ENCODE peak calls at places on chromosome 1, in six cellular contexts. T, F, X, V, O and M are unnamed samples.
A peak's percentile ranks its signal among the peaks of the same experiment; 100 is the strongest.

GRCh38 chr1:162829268-162829667 is 31.7 kb downstream of the CCDC190 start:
- DNase-seq in X (no peak), O (no peak), T (no peak), V (no peak), F (no peak), M (no peak)

GRCh38 chr1:101284021-101284420 is 47.2 kb downstream of the S1PR1 start:
- DNase-seq in O (no peak), F (no peak), V (no peak), T (peak; percentile 47), X (no peak), M (no peak)

GRCh38 chr1:43437031-43437973 is 16.4 kb downstream of the HYI start:
- DNase-seq in V (no peak), O (no peak), T (no peak), X (no peak), F (no peak), M (no peak)

GRCh38 chr1:172818841-172819527 is 160.1 kb downstream of the FASLG start:
- DNase-seq in X (no peak), T (no peak), F (no peak), V (no peak), O (no peak), M (peak; percentile 95)

GRCh38 chr1:17187065-17187464 is 17.9 kb upstream of the PADI1 start:
- DNase-seq in X (no peak), V (no peak), F (no peak), T (no peak), O (no peak), M (no peak)

GRCh38 chr1:117048431-117049133 is 11.5 kb upstream of the TTF2 start:
- DNase-seq in F (no peak), O (no peak), V (no peak), X (no peak), T (no peak), M (no peak)

GRCh38 chr1:56490619-56491018 is 88.7 kb downstream of the PLPP3 start:
- DNase-seq in X (no peak), O (no peak), T (no peak), F (no peak), V (no peak), M (no peak)

GRCh38 chr1:113765306-113765705 is 6.0 kb upstream of the PHTF1 start:
- DNase-seq in T (no peak), F (no peak), X (no peak), O (no peak), V (no peak), M (no peak)

GRCh38 chr1:100462291-100463040 is 75.5 kb upstream of the GPR88 start:
- DNase-seq in T (no peak), X (no peak), V (no peak), F (no peak), O (no peak), M (no peak)

GRCh38 chr1:17768651-17769241 is 13.6 kb downstream of the ACTL8 start:
- DNase-seq in F (peak; percentile 64), O (peak; percentile 43), X (no peak), V (no peak), T (no peak), M (no peak)

GRCh38 chr1:222334026-222334680 is 213.8 kb downstream of the HHIPL2 start:
- DNase-seq in X (no peak), O (no peak), V (no peak), F (peak; percentile 44), T (no peak), M (no peak)

GRCh38 chr1:146051452-146051852 is 29.9 kb upstream of the HJV start:
- DNase-seq in T (peak; percentile 56), F (no peak), X (no peak), V (no peak), O (peak; percentile 24), M (no peak)

GRCh38 chr1:91821126-91821868 is 64.7 kb downstream of the TGFBR3 start:
- DNase-seq in F (no peak), X (no peak), O (no peak), T (no peak), V (no peak), M (no peak)

GRCh38 chr1:68293609-68294353 is 61.5 kb upstream of the WLS start:
- DNase-seq in T (peak; percentile 98), O (peak; percentile 42), X (no peak), F (no peak), V (no peak), M (no peak)

GRCh38 chr1:192907545-192908243 is 98.9 kb downstream of the RGS2 start:
- DNase-seq in T (no peak), F (no peak), V (no peak), O (peak; percentile 17), X (no peak), M (no peak)

GRCh38 chr1:39896909-39897685 is 4.6 kb downstream of the MYCL start:
- DNase-seq in F (no peak), V (no peak), X (no peak), O (peak; percentile 27), T (peak; percentile 49), M (no peak)

GRCh38 chr1:205805082-205805711 is 7.8 kb downstream of the SLC41A1 start:
- DNase-seq in X (no peak), T (no peak), F (no peak), O (no peak), V (no peak), M (no peak)

GRCh38 chr1:226653311-226653921 is 85.7 kb downstream of the ITPKB start:
- DNase-seq in F (no peak), V (no peak), O (no peak), X (no peak), T (no peak), M (peak; percentile 98)

GRCh38 chr1:92922378-92923035 is 38.8 kb downstream of the DIPK1A start:
- DNase-seq in V (no peak), F (no peak), O (no peak), X (no peak), T (no peak), M (no peak)

GRCh38 chr1:35660581-35661473 is 19.5 kb upstream of the PSMB2 start:
- DNase-seq in V (no peak), O (peak; percentile 73), X (no peak), F (peak; percentile 25), T (peak; percentile 92), M (no peak)

GRCh38 chr1:201739492-201740085 is 89.4 kb upstream of the IPO9 start:
- DNase-seq in F (peak; percentile 54), O (peak; percentile 86), X (peak; percentile 85), V (peak; percentile 61), T (peak; percentile 82), M (peak; percentile 94)

GRCh38 chr1:15616704-15617172 is 520 bp upstream of the DDI2 start:
- DNase-seq in X (peak; percentile 38), F (no peak), O (peak; percentile 38), V (no peak), T (peak; percentile 42), M (no peak)

GRCh38 chr1:110196917-110197782 is 13.0 kb upstream of the KCNC4 start:
- DNase-seq in T (peak; percentile 70), F (peak; percentile 69), V (peak; percentile 38), O (peak; percentile 76), X (peak; percentile 89), M (peak; percentile 46)

GRCh38 chr1:62685431-62685859 is 2.7 kb downstream of the DOCK7 start:
- DNase-seq in F (peak; percentile 12), X (no peak), O (no peak), T (no peak), V (no peak), M (no peak)

DNA sequence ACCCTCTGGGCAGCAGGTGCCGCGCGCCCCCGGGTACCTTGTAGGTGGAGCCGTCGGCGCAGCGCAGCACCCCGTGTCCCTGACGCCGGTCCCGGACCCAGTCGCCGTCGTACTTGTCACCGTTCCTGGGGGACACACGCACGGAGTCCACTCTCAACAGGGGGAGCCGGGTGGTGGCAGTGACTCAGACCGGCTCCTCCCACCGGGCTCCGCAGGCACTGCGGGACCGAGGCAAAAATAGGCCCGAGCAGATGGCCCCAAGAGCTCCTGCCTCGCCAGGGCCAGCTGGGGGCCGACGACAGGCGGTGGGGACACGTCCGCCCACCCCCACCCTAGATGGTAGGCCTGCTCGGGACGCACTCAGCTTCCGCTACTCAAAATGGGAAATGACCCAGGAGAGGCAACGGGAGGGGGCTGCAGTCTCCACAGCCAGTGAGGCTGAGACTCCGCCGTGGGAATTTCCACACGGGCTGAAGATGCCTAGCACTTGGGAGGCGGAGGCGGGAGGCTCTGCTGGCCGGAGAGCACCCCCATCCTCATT is 6.3 kb downstream of the MORN1 start:
- DNase-seq in X (peak; percentile 55), T (no peak), F (no peak), O (no peak), V (no peak), M (no peak)
- H3K4me2 ChIP-seq in X (no peak overlapping the region), T (no peak overlapping the region), F (no peak overlapping the region), O (no peak overlapping the region), V (no peak overlapping the region), M (no peak overlapping the region)

DNA sequence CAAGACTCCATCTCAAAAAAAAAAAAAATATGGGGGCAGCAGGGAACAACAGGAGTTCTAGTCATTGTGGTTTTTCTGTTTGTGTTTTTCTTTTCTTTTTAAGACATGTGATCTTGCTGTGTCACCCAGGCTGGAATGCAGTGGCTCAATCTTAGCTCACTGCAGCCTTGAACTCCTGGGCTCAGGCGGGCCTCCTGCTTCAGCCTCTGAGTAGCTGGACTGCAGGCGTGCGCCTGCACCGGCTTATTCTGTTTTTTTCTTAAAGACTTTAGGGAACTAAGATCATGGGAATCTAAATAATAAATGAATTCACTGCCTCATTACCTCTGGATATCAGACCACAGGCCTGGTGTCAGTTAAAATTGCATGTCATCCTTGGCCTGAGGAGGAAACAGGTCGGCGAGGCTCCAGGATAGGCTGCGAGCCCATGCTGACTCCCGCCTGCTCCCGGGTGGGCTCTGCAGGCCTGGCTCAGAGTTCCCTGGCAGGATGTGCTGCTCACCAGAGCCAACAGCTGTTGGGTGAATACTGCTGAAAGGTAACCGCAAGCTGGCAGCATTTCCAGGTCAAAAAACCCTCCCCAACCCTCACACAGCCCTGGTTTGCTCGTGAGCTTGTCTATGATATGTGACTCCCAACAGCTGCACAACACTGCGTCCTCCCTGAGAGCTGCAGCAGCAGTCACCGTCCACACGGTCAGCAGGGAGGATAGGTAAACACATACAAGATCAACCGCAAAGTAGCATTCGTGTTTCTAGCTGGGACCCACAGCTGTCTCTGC is 58.1 kb downstream of the SCCPDH start:
- DNase-seq in F (peak; percentile 42), V (no peak), O (no peak), T (no peak), X (peak; percentile 37), M (no peak)
- TF ChIP-seq EZH2phosphoT487 in F (no peak), V (no peak), O (no peak), T (no peak), X (no peak), M (no peak)

DNA sequence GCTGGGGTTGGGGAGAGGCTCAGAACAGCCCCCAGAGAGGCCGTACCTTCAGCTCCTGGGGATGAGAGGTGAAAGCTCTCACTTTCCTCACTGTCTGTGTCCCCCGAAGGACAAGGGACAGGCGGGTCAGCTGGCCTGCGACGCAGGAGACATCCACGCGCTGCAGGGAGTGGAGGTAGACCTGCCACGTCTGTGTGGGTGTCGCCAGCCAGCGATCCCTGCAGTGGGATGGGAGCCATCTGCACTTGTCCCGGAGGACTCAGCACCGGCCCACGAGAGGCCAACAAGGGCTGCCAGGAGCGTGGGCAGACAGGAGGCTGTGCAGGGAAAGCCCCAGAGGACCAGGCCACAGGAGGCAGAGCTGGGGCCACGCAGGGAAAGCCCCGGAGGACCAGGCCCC is 127.2 kb downstream of the NPHP4 start:
- DNase-seq in V (no peak), O (no peak), F (no peak), T (no peak), X (no peak), M (no peak)
- H2AFZ ChIP-seq in V (no peak overlapping the region), O (no peak overlapping the region), F (no peak overlapping the region), T (no peak overlapping the region), X (no peak overlapping the region), M (no peak overlapping the region)

DNA sequence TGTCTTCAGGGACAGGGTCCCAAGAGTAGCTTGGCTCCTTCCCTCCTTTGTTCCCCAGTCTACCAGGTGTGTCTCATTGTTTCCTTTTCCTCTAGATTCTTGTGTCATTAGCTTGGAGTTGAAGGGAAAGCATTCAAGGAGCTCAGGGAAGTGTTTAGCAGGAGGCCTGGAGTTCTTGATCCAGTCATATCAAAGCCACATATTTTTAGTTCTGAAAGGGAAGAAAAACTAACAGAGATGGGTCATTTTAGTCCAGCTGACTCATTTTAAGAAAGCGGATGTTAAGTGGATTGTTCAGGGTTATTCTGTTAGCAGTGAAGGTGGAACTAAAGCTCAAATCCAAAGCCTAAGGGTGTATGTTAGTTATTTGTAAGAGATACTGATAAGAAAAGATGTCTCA is 720 bp downstream of the C1orf54 start:
- DNase-seq in F (no peak), T (no peak), V (no peak), X (no peak), O (no peak), M (no peak)
- H3K4me2 ChIP-seq in F (no peak overlapping the region), T (peak overlapping the region; percentile 89), V (no peak overlapping the region), X (peak overlapping the region; percentile 62), O (peak overlapping the region; percentile 77), M (no peak overlapping the region)